ENCODE peak calls at places on chromosomes 13 and 19, in ten cellular contexts. One of them, this sample, is unnamed.

GRCh38 chr13:48038763-48039162 is 1.2 kb downstream of the NUDT15 start:
- DNase-seq in SW480: no peak
- DNase-seq in T-helper 2 cell treated with Interferon-gamma antibody and Interleukin-4, amounts not matched to agents 5 μg/mL and 100 μg/mL, for 36 hours: no peak
- DNase-seq in mesenteric fat pad: no peak
- DNase-seq in NCI-H1417 treated with DMSO at 0.1 percent for 48 hours: no peak
- DNase-seq in activated CD4-positive, alpha-beta T cell treated with anti-CD3 and anti-CD28 coated beads for 4 hours: no peak
- DNase-seq in A172: no peak
- DNase-seq in GM23338: peak
- DNase-seq in activated naive CD8-positive, alpha-beta T cell treated with anti-CD3 and anti-CD28 coated beads, Interleukin-2, amount 50 U/mL, for 24 hours: no peak
- DNase-seq in renal cortical epithelial cell: no peak
- DNase-seq in this sample: no peak

GRCh38 chr13:85528578-85529215 is 270.5 kb downstream of the SLITRK6 start:
- DNase-seq in SW480: no peak
- DNase-seq in T-helper 2 cell treated with Interferon-gamma antibody and Interleukin-4, amounts not matched to agents 5 μg/mL and 100 μg/mL, for 36 hours: no peak
- DNase-seq in mesenteric fat pad: no peak
- DNase-seq in NCI-H1417 treated with DMSO at 0.1 percent for 48 hours: no peak
- DNase-seq in activated CD4-positive, alpha-beta T cell treated with anti-CD3 and anti-CD28 coated beads for 4 hours: no peak
- DNase-seq in A172: peak
- DNase-seq in GM23338: no peak
- DNase-seq in activated naive CD8-positive, alpha-beta T cell treated with anti-CD3 and anti-CD28 coated beads, Interleukin-2, amount 50 U/mL, for 24 hours: no peak
- DNase-seq in renal cortical epithelial cell: no peak
- DNase-seq in this sample: no peak

GRCh38 chr13:43377149-43377548 is 353.8 kb downstream of the DNAJC15 start:
- DNase-seq in SW480: no peak
- DNase-seq in T-helper 2 cell treated with Interferon-gamma antibody and Interleukin-4, amounts not matched to agents 5 μg/mL and 100 μg/mL, for 36 hours: no peak
- DNase-seq in mesenteric fat pad: no peak
- DNase-seq in NCI-H1417 treated with DMSO at 0.1 percent for 48 hours: no peak
- DNase-seq in activated CD4-positive, alpha-beta T cell treated with anti-CD3 and anti-CD28 coated beads for 4 hours: no peak
- DNase-seq in A172: no peak
- DNase-seq in GM23338: no peak
- DNase-seq in activated naive CD8-positive, alpha-beta T cell treated with anti-CD3 and anti-CD28 coated beads, Interleukin-2, amount 50 U/mL, for 24 hours: no peak
- DNase-seq in renal cortical epithelial cell: no peak
- DNase-seq in this sample: no peak

GRCh38 chr19:1258707-1259205 is 10.4 kb downstream of the MIDN start:
- DNase-seq in SW480: no peak
- DNase-seq in T-helper 2 cell treated with Interferon-gamma antibody and Interleukin-4, amounts not matched to agents 5 μg/mL and 100 μg/mL, for 36 hours: no peak
- DNase-seq in mesenteric fat pad: no peak
- DNase-seq in NCI-H1417 treated with DMSO at 0.1 percent for 48 hours: no peak
- DNase-seq in activated CD4-positive, alpha-beta T cell treated with anti-CD3 and anti-CD28 coated beads for 4 hours: no peak
- DNase-seq in A172: no peak
- DNase-seq in GM23338: no peak
- DNase-seq in activated naive CD8-positive, alpha-beta T cell treated with anti-CD3 and anti-CD28 coated beads, Interleukin-2, amount 50 U/mL, for 24 hours: no peak
- DNase-seq in renal cortical epithelial cell: no peak
- DNase-seq in this sample: no peak

GRCh38 chr13:83732755-83733154 is 149.5 kb downstream of the SLITRK1 start:
- DNase-seq in SW480: no peak
- DNase-seq in T-helper 2 cell treated with Interferon-gamma antibody and Interleukin-4, amounts not matched to agents 5 μg/mL and 100 μg/mL, for 36 hours: no peak
- DNase-seq in mesenteric fat pad: no peak
- DNase-seq in NCI-H1417 treated with DMSO at 0.1 percent for 48 hours: no peak
- DNase-seq in activated CD4-positive, alpha-beta T cell treated with anti-CD3 and anti-CD28 coated beads for 4 hours: no peak
- DNase-seq in A172: no peak
- DNase-seq in GM23338: no peak
- DNase-seq in activated naive CD8-positive, alpha-beta T cell treated with anti-CD3 and anti-CD28 coated beads, Interleukin-2, amount 50 U/mL, for 24 hours: no peak
- DNase-seq in renal cortical epithelial cell: no peak
- DNase-seq in this sample: no peak

GRCh38 chr13:31951215-31951678 is 80.3 kb upstream of the FRY start:
- DNase-seq in SW480: no peak
- DNase-seq in T-helper 2 cell treated with Interferon-gamma antibody and Interleukin-4, amounts not matched to agents 5 μg/mL and 100 μg/mL, for 36 hours: peak
- DNase-seq in mesenteric fat pad: no peak
- DNase-seq in NCI-H1417 treated with DMSO at 0.1 percent for 48 hours: no peak
- DNase-seq in activated CD4-positive, alpha-beta T cell treated with anti-CD3 and anti-CD28 coated beads for 4 hours: no peak
- DNase-seq in A172: peak
- DNase-seq in GM23338: no peak
- DNase-seq in activated naive CD8-positive, alpha-beta T cell treated with anti-CD3 and anti-CD28 coated beads, Interleukin-2, amount 50 U/mL, for 24 hours: peak
- DNase-seq in renal cortical epithelial cell: peak
- DNase-seq in this sample: no peak

GRCh38 chr19:13024958-13025653 is 29.8 kb downstream of the NFIX start:
- DNase-seq in SW480: no peak
- DNase-seq in T-helper 2 cell treated with Interferon-gamma antibody and Interleukin-4, amounts not matched to agents 5 μg/mL and 100 μg/mL, for 36 hours: no peak
- DNase-seq in mesenteric fat pad: no peak
- DNase-seq in NCI-H1417 treated with DMSO at 0.1 percent for 48 hours: peak
- DNase-seq in activated CD4-positive, alpha-beta T cell treated with anti-CD3 and anti-CD28 coated beads for 4 hours: no peak
- DNase-seq in A172: no peak
- DNase-seq in GM23338: peak
- DNase-seq in activated naive CD8-positive, alpha-beta T cell treated with anti-CD3 and anti-CD28 coated beads, Interleukin-2, amount 50 U/mL, for 24 hours: no peak
- DNase-seq in renal cortical epithelial cell: no peak
- DNase-seq in this sample: no peak

GRCh38 chr13:79662882-79663281 is 181.9 kb downstream of the NDFIP2 start:
- DNase-seq in SW480: no peak
- DNase-seq in T-helper 2 cell treated with Interferon-gamma antibody and Interleukin-4, amounts not matched to agents 5 μg/mL and 100 μg/mL, for 36 hours: no peak
- DNase-seq in mesenteric fat pad: no peak
- DNase-seq in NCI-H1417 treated with DMSO at 0.1 percent for 48 hours: no peak
- DNase-seq in activated CD4-positive, alpha-beta T cell treated with anti-CD3 and anti-CD28 coated beads for 4 hours: no peak
- DNase-seq in A172: peak
- DNase-seq in GM23338: peak
- DNase-seq in activated naive CD8-positive, alpha-beta T cell treated with anti-CD3 and anti-CD28 coated beads, Interleukin-2, amount 50 U/mL, for 24 hours: no peak
- DNase-seq in renal cortical epithelial cell: no peak
- DNase-seq in this sample: no peak

GRCh38 chr19:19526581-19527370 is 1.9 kb upstream of the YJEFN3 start:
- DNase-seq in SW480: no peak
- DNase-seq in T-helper 2 cell treated with Interferon-gamma antibody and Interleukin-4, amounts not matched to agents 5 μg/mL and 100 μg/mL, for 36 hours: no peak
- DNase-seq in mesenteric fat pad: no peak
- DNase-seq in NCI-H1417 treated with DMSO at 0.1 percent for 48 hours: no peak
- DNase-seq in activated CD4-positive, alpha-beta T cell treated with anti-CD3 and anti-CD28 coated beads for 4 hours: no peak
- DNase-seq in A172: no peak
- DNase-seq in GM23338: no peak
- DNase-seq in activated naive CD8-positive, alpha-beta T cell treated with anti-CD3 and anti-CD28 coated beads, Interleukin-2, amount 50 U/mL, for 24 hours: no peak
- DNase-seq in renal cortical epithelial cell: no peak
- DNase-seq in this sample: no peak

GRCh38 chr13:49690990-49691886 is at the start of gene EBPL:
- DNase-seq in SW480: peak
- DNase-seq in T-helper 2 cell treated with Interferon-gamma antibody and Interleukin-4, amounts not matched to agents 5 μg/mL and 100 μg/mL, for 36 hours: peak
- DNase-seq in mesenteric fat pad: peak
- DNase-seq in NCI-H1417 treated with DMSO at 0.1 percent for 48 hours: peak
- DNase-seq in activated CD4-positive, alpha-beta T cell treated with anti-CD3 and anti-CD28 coated beads for 4 hours: peak
- DNase-seq in A172: peak
- DNase-seq in GM23338: peak
- DNase-seq in activated naive CD8-positive, alpha-beta T cell treated with anti-CD3 and anti-CD28 coated beads, Interleukin-2, amount 50 U/mL, for 24 hours: peak
- DNase-seq in renal cortical epithelial cell: peak
- DNase-seq in this sample: peak

GRCh38 chr13:114142640-114143490 is 10.4 kb upstream of the RASA3 start:
- DNase-seq in SW480: peak
- DNase-seq in T-helper 2 cell treated with Interferon-gamma antibody and Interleukin-4, amounts not matched to agents 5 μg/mL and 100 μg/mL, for 36 hours: peak
- DNase-seq in mesenteric fat pad: no peak
- DNase-seq in NCI-H1417 treated with DMSO at 0.1 percent for 48 hours: peak
- DNase-seq in activated CD4-positive, alpha-beta T cell treated with anti-CD3 and anti-CD28 coated beads for 4 hours: peak
- DNase-seq in A172: no peak
- DNase-seq in GM23338: no peak
- DNase-seq in activated naive CD8-positive, alpha-beta T cell treated with anti-CD3 and anti-CD28 coated beads, Interleukin-2, amount 50 U/mL, for 24 hours: peak
- DNase-seq in renal cortical epithelial cell: no peak
- DNase-seq in this sample: peak

GRCh38 chr13:76812206-76812882 is 73.9 kb downstream of the KCTD12 start:
- DNase-seq in SW480: no peak
- DNase-seq in T-helper 2 cell treated with Interferon-gamma antibody and Interleukin-4, amounts not matched to agents 5 μg/mL and 100 μg/mL, for 36 hours: no peak
- DNase-seq in mesenteric fat pad: no peak
- DNase-seq in NCI-H1417 treated with DMSO at 0.1 percent for 48 hours: no peak
- DNase-seq in activated CD4-positive, alpha-beta T cell treated with anti-CD3 and anti-CD28 coated beads for 4 hours: no peak
- DNase-seq in A172: no peak
- DNase-seq in GM23338: no peak
- DNase-seq in activated naive CD8-positive, alpha-beta T cell treated with anti-CD3 and anti-CD28 coated beads, Interleukin-2, amount 50 U/mL, for 24 hours: no peak
- DNase-seq in renal cortical epithelial cell: no peak
- DNase-seq in this sample: no peak

GRCh38 chr13:77896977-77897376 is 21.7 kb downstream of the EDNRB start:
- DNase-seq in SW480: no peak
- DNase-seq in T-helper 2 cell treated with Interferon-gamma antibody and Interleukin-4, amounts not matched to agents 5 μg/mL and 100 μg/mL, for 36 hours: no peak
- DNase-seq in mesenteric fat pad: no peak
- DNase-seq in NCI-H1417 treated with DMSO at 0.1 percent for 48 hours: no peak
- DNase-seq in activated CD4-positive, alpha-beta T cell treated with anti-CD3 and anti-CD28 coated beads for 4 hours: no peak
- DNase-seq in A172: no peak
- DNase-seq in GM23338: no peak
- DNase-seq in activated naive CD8-positive, alpha-beta T cell treated with anti-CD3 and anti-CD28 coated beads, Interleukin-2, amount 50 U/mL, for 24 hours: no peak
- DNase-seq in renal cortical epithelial cell: no peak
- DNase-seq in this sample: no peak

GRCh38 chr13:27678306-27679040 is 56.8 kb downstream of the POLR1D start:
- DNase-seq in SW480: peak
- DNase-seq in T-helper 2 cell treated with Interferon-gamma antibody and Interleukin-4, amounts not matched to agents 5 μg/mL and 100 μg/mL, for 36 hours: no peak
- DNase-seq in mesenteric fat pad: no peak
- DNase-seq in NCI-H1417 treated with DMSO at 0.1 percent for 48 hours: no peak
- DNase-seq in activated CD4-positive, alpha-beta T cell treated with anti-CD3 and anti-CD28 coated beads for 4 hours: no peak
- DNase-seq in A172: no peak
- DNase-seq in GM23338: peak
- DNase-seq in activated naive CD8-positive, alpha-beta T cell treated with anti-CD3 and anti-CD28 coated beads, Interleukin-2, amount 50 U/mL, for 24 hours: no peak
- DNase-seq in renal cortical epithelial cell: peak
- DNase-seq in this sample: no peak

GRCh38 chr19:24069907-24070657 is 16.9 kb upstream of the ZNF254 start:
- DNase-seq in SW480: no peak
- DNase-seq in T-helper 2 cell treated with Interferon-gamma antibody and Interleukin-4, amounts not matched to agents 5 μg/mL and 100 μg/mL, for 36 hours: no peak
- DNase-seq in mesenteric fat pad: no peak
- DNase-seq in NCI-H1417 treated with DMSO at 0.1 percent for 48 hours: no peak
- DNase-seq in activated CD4-positive, alpha-beta T cell treated with anti-CD3 and anti-CD28 coated beads for 4 hours: no peak
- DNase-seq in A172: no peak
- DNase-seq in GM23338: no peak
- DNase-seq in activated naive CD8-positive, alpha-beta T cell treated with anti-CD3 and anti-CD28 coated beads, Interleukin-2, amount 50 U/mL, for 24 hours: no peak
- DNase-seq in renal cortical epithelial cell: no peak
- DNase-seq in this sample: no peak

GRCh38 chr19:28956421-28956820 is 256.5 kb downstream of the UQCRFS1 start:
- DNase-seq in SW480: no peak
- DNase-seq in T-helper 2 cell treated with Interferon-gamma antibody and Interleukin-4, amounts not matched to agents 5 μg/mL and 100 μg/mL, for 36 hours: no peak
- DNase-seq in mesenteric fat pad: no peak
- DNase-seq in NCI-H1417 treated with DMSO at 0.1 percent for 48 hours: no peak
- DNase-seq in activated CD4-positive, alpha-beta T cell treated with anti-CD3 and anti-CD28 coated beads for 4 hours: no peak
- DNase-seq in A172: no peak
- DNase-seq in GM23338: no peak
- DNase-seq in activated naive CD8-positive, alpha-beta T cell treated with anti-CD3 and anti-CD28 coated beads, Interleukin-2, amount 50 U/mL, for 24 hours: no peak
- DNase-seq in renal cortical epithelial cell: peak
- DNase-seq in this sample: no peak

GRCh38 chr19:7541828-7542443 is 6.4 kb downstream of the PNPLA6 start:
- DNase-seq in SW480: no peak
- DNase-seq in T-helper 2 cell treated with Interferon-gamma antibody and Interleukin-4, amounts not matched to agents 5 μg/mL and 100 μg/mL, for 36 hours: no peak
- DNase-seq in mesenteric fat pad: no peak
- DNase-seq in NCI-H1417 treated with DMSO at 0.1 percent for 48 hours: no peak
- DNase-seq in activated CD4-positive, alpha-beta T cell treated with anti-CD3 and anti-CD28 coated beads for 4 hours: no peak
- DNase-seq in A172: no peak
- DNase-seq in GM23338: no peak
- DNase-seq in activated naive CD8-positive, alpha-beta T cell treated with anti-CD3 and anti-CD28 coated beads, Interleukin-2, amount 50 U/mL, for 24 hours: no peak
- DNase-seq in renal cortical epithelial cell: no peak
- DNase-seq in this sample: no peak

GRCh38 chr19:4748185-4748584 is 24.5 kb upstream of the DPP9 start:
- DNase-seq in SW480: no peak
- DNase-seq in T-helper 2 cell treated with Interferon-gamma antibody and Interleukin-4, amounts not matched to agents 5 μg/mL and 100 μg/mL, for 36 hours: no peak
- DNase-seq in mesenteric fat pad: no peak
- DNase-seq in NCI-H1417 treated with DMSO at 0.1 percent for 48 hours: no peak
- DNase-seq in activated CD4-positive, alpha-beta T cell treated with anti-CD3 and anti-CD28 coated beads for 4 hours: no peak
- DNase-seq in A172: no peak
- DNase-seq in GM23338: peak
- DNase-seq in activated naive CD8-positive, alpha-beta T cell treated with anti-CD3 and anti-CD28 coated beads, Interleukin-2, amount 50 U/mL, for 24 hours: no peak
- DNase-seq in renal cortical epithelial cell: no peak
- DNase-seq in this sample: no peak

GRCh38 chr13:64718116-64718515 is 2512.0 kb downstream of the PCDH9 start:
- DNase-seq in SW480: no peak
- DNase-seq in T-helper 2 cell treated with Interferon-gamma antibody and Interleukin-4, amounts not matched to agents 5 μg/mL and 100 μg/mL, for 36 hours: no peak
- DNase-seq in mesenteric fat pad: no peak
- DNase-seq in NCI-H1417 treated with DMSO at 0.1 percent for 48 hours: no peak
- DNase-seq in activated CD4-positive, alpha-beta T cell treated with anti-CD3 and anti-CD28 coated beads for 4 hours: no peak
- DNase-seq in A172: no peak
- DNase-seq in GM23338: no peak
- DNase-seq in activated naive CD8-positive, alpha-beta T cell treated with anti-CD3 and anti-CD28 coated beads, Interleukin-2, amount 50 U/mL, for 24 hours: no peak
- DNase-seq in renal cortical epithelial cell: peak
- DNase-seq in this sample: no peak

GRCh38 chr13:73835138-73835721 is 299.0 kb downstream of the KLF12 start:
- DNase-seq in SW480: peak
- DNase-seq in T-helper 2 cell treated with Interferon-gamma antibody and Interleukin-4, amounts not matched to agents 5 μg/mL and 100 μg/mL, for 36 hours: no peak
- DNase-seq in mesenteric fat pad: no peak
- DNase-seq in NCI-H1417 treated with DMSO at 0.1 percent for 48 hours: peak
- DNase-seq in activated CD4-positive, alpha-beta T cell treated with anti-CD3 and anti-CD28 coated beads for 4 hours: no peak
- DNase-seq in A172: peak
- DNase-seq in GM23338: peak
- DNase-seq in activated naive CD8-positive, alpha-beta T cell treated with anti-CD3 and anti-CD28 coated beads, Interleukin-2, amount 50 U/mL, for 24 hours: no peak
- DNase-seq in renal cortical epithelial cell: peak
- DNase-seq in this sample: no peak

GRCh38 chr13:61664821-61665705 is 249.4 kb upstream of the PCDH20 start:
- DNase-seq in SW480: no peak
- DNase-seq in T-helper 2 cell treated with Interferon-gamma antibody and Interleukin-4, amounts not matched to agents 5 μg/mL and 100 μg/mL, for 36 hours: no peak
- DNase-seq in mesenteric fat pad: no peak
- DNase-seq in NCI-H1417 treated with DMSO at 0.1 percent for 48 hours: no peak
- DNase-seq in activated CD4-positive, alpha-beta T cell treated with anti-CD3 and anti-CD28 coated beads for 4 hours: no peak
- DNase-seq in A172: peak
- DNase-seq in GM23338: no peak
- DNase-seq in activated naive CD8-positive, alpha-beta T cell treated with anti-CD3 and anti-CD28 coated beads, Interleukin-2, amount 50 U/mL, for 24 hours: no peak
- DNase-seq in renal cortical epithelial cell: peak
- DNase-seq in this sample: no peak

GRCh38 chr19:33374406-33374703 is 846 bp downstream of the CEBPG start:
- DNase-seq in SW480: peak
- DNase-seq in T-helper 2 cell treated with Interferon-gamma antibody and Interleukin-4, amounts not matched to agents 5 μg/mL and 100 μg/mL, for 36 hours: no peak
- DNase-seq in mesenteric fat pad: no peak
- DNase-seq in NCI-H1417 treated with DMSO at 0.1 percent for 48 hours: no peak
- DNase-seq in activated CD4-positive, alpha-beta T cell treated with anti-CD3 and anti-CD28 coated beads for 4 hours: no peak
- DNase-seq in A172: no peak
- DNase-seq in GM23338: no peak
- DNase-seq in activated naive CD8-positive, alpha-beta T cell treated with anti-CD3 and anti-CD28 coated beads, Interleukin-2, amount 50 U/mL, for 24 hours: peak
- DNase-seq in renal cortical epithelial cell: peak
- DNase-seq in this sample: no peak

GRCh38 chr19:39403331-39404312 is 3.0 kb upstream of the ZFP36 start:
- DNase-seq in SW480: peak
- DNase-seq in T-helper 2 cell treated with Interferon-gamma antibody and Interleukin-4, amounts not matched to agents 5 μg/mL and 100 μg/mL, for 36 hours: peak
- DNase-seq in mesenteric fat pad: peak
- DNase-seq in NCI-H1417 treated with DMSO at 0.1 percent for 48 hours: no peak
- DNase-seq in activated CD4-positive, alpha-beta T cell treated with anti-CD3 and anti-CD28 coated beads for 4 hours: peak
- DNase-seq in A172: peak
- DNase-seq in GM23338: peak
- DNase-seq in activated naive CD8-positive, alpha-beta T cell treated with anti-CD3 and anti-CD28 coated beads, Interleukin-2, amount 50 U/mL, for 24 hours: peak
- DNase-seq in renal cortical epithelial cell: peak
- DNase-seq in this sample: no peak

GRCh38 chr13:32264407-32264806 is 50.8 kb downstream of the ZAR1L start:
- DNase-seq in SW480: no peak
- DNase-seq in T-helper 2 cell treated with Interferon-gamma antibody and Interleukin-4, amounts not matched to agents 5 μg/mL and 100 μg/mL, for 36 hours: no peak
- DNase-seq in mesenteric fat pad: no peak
- DNase-seq in NCI-H1417 treated with DMSO at 0.1 percent for 48 hours: no peak
- DNase-seq in activated CD4-positive, alpha-beta T cell treated with anti-CD3 and anti-CD28 coated beads for 4 hours: no peak
- DNase-seq in A172: peak
- DNase-seq in GM23338: no peak
- DNase-seq in activated naive CD8-positive, alpha-beta T cell treated with anti-CD3 and anti-CD28 coated beads, Interleukin-2, amount 50 U/mL, for 24 hours: no peak
- DNase-seq in renal cortical epithelial cell: no peak
- DNase-seq in this sample: no peak

GRCh38 chr19:13149628-13150186 is 468 bp downstream of the STX10 start:
- DNase-seq in SW480: peak
- DNase-seq in T-helper 2 cell treated with Interferon-gamma antibody and Interleukin-4, amounts not matched to agents 5 μg/mL and 100 μg/mL, for 36 hours: peak
- DNase-seq in mesenteric fat pad: no peak
- DNase-seq in NCI-H1417 treated with DMSO at 0.1 percent for 48 hours: no peak
- DNase-seq in activated CD4-positive, alpha-beta T cell treated with anti-CD3 and anti-CD28 coated beads for 4 hours: no peak
- DNase-seq in A172: no peak
- DNase-seq in GM23338: peak
- DNase-seq in activated naive CD8-positive, alpha-beta T cell treated with anti-CD3 and anti-CD28 coated beads, Interleukin-2, amount 50 U/mL, for 24 hours: peak
- DNase-seq in renal cortical epithelial cell: no peak
- DNase-seq in this sample: no peak

GRCh38 chr13:42360046-42360445 is 88.1 kb downstream of the AKAP11 start:
- DNase-seq in SW480: no peak
- DNase-seq in T-helper 2 cell treated with Interferon-gamma antibody and Interleukin-4, amounts not matched to agents 5 μg/mL and 100 μg/mL, for 36 hours: no peak
- DNase-seq in mesenteric fat pad: no peak
- DNase-seq in NCI-H1417 treated with DMSO at 0.1 percent for 48 hours: no peak
- DNase-seq in activated CD4-positive, alpha-beta T cell treated with anti-CD3 and anti-CD28 coated beads for 4 hours: no peak
- DNase-seq in A172: no peak
- DNase-seq in GM23338: no peak
- DNase-seq in activated naive CD8-positive, alpha-beta T cell treated with anti-CD3 and anti-CD28 coated beads, Interleukin-2, amount 50 U/mL, for 24 hours: no peak
- DNase-seq in renal cortical epithelial cell: no peak
- DNase-seq in this sample: no peak

GRCh38 chr19:6718741-6719539 is 1.5 kb downstream of the C3 start:
- DNase-seq in SW480: no peak
- DNase-seq in T-helper 2 cell treated with Interferon-gamma antibody and Interleukin-4, amounts not matched to agents 5 μg/mL and 100 μg/mL, for 36 hours: no peak
- DNase-seq in mesenteric fat pad: no peak
- DNase-seq in NCI-H1417 treated with DMSO at 0.1 percent for 48 hours: no peak
- DNase-seq in activated CD4-positive, alpha-beta T cell treated with anti-CD3 and anti-CD28 coated beads for 4 hours: no peak
- DNase-seq in A172: no peak
- DNase-seq in GM23338: peak
- DNase-seq in activated naive CD8-positive, alpha-beta T cell treated with anti-CD3 and anti-CD28 coated beads, Interleukin-2, amount 50 U/mL, for 24 hours: peak
- DNase-seq in renal cortical epithelial cell: peak
- DNase-seq in this sample: no peak